ENCODE peak calls at places on chromosomes 12 and 14, in six cellular contexts. T, N, H, Q, S and Y are unnamed samples.

GRCh38 chr14:68384335-68384734 is 408.5 kb downstream of the ZFP36L1 start:
- DNase-seq in S (peak; percentile 59), T (no peak), H (no peak), N (no peak), Q (no peak), Y (no peak)

GRCh38 chr12:27468241-27468640 is 21.7 kb downstream of the SMCO2 start:
- DNase-seq in S (no peak), N (no peak), T (no peak), H (no peak), Q (peak; percentile 13), Y (no peak)

GRCh38 chr14:65864549-65864948 is 452.0 kb downstream of the FUT8 start:
- DNase-seq in Q (no peak), S (no peak), T (no peak), N (no peak), H (no peak), Y (no peak)

GRCh38 chr14:98926802-98927201 is 345.2 kb downstream of the BCL11B start:
- DNase-seq in N (no peak), H (no peak), Q (peak; percentile 70), S (no peak), T (no peak), Y (peak; percentile 33)

GRCh38 chr14:93980464-93981201 is 4.3 kb upstream of the ASB2 start:
- DNase-seq in T (no peak), S (peak; percentile 85), Q (peak; percentile 27), N (no peak), H (no peak), Y (no peak)

GRCh38 chr12:98970950-98971349 is 325.9 kb downstream of the APAF1 start:
- DNase-seq in T (no peak), S (no peak), N (no peak), H (no peak), Q (no peak), Y (no peak)

GRCh38 chr14:35285168-35285990 is 6.8 kb upstream of the PSMA6 start:
- DNase-seq in N (no peak), T (no peak), H (no peak), S (no peak), Q (no peak), Y (no peak)

GRCh38 chr14:84442481-84442880 is 1087.5 kb upstream of the FLRT2 start:
- DNase-seq in N (no peak), S (no peak), Q (peak; percentile 23), T (peak; percentile 71), H (no peak), Y (no peak)

GRCh38 chr14:95486875-95487668 is 29.4 kb downstream of the SYNE3 start:
- DNase-seq in S (no peak), N (no peak), T (no peak), H (no peak), Q (no peak), Y (no peak)

GRCh38 chr12:93918262-93918661 is 230.1 kb upstream of the PLXNC1 start:
- DNase-seq in S (no peak), H (no peak), Q (no peak), N (no peak), T (peak; percentile 5), Y (no peak)

GRCh38 chr14:60655114-60655897 is 6.0 kb upstream of the SIX1 start:
- DNase-seq in T (no peak), H (no peak), Q (no peak), S (no peak), N (no peak), Y (no peak)

GRCh38 chr12:97046901-97047300 is 139.8 kb downstream of the NEDD1 start:
- DNase-seq in T (no peak), Q (no peak), N (no peak), H (no peak), S (no peak), Y (no peak)

GRCh38 chr14:81269100-81269978 is 48.6 kb upstream of the GTF2A1 start:
- DNase-seq in N (no peak), S (peak; percentile 48), T (peak; percentile 85), H (no peak), Q (peak; percentile 76), Y (no peak)